ENCODE peak calls at places on chromosomes 11 and 22, in four cellular contexts. One of them, this sample, is unnamed.

GRCh38 chr11:126083829-126084607 is 21.4 kb upstream of the CDON start:
- DNase-seq in Calu3: no peak
- DNase-seq in DMS153: peak; percentile 51
- DNase-seq in cardiac muscle cell: no peak
- DNase-seq in this sample: no peak

GRCh38 chr11:105867742-105868141 is 154.3 kb downstream of the MSANTD4 start:
- DNase-seq in DMS153: no peak
- DNase-seq in Calu3: no peak
- DNase-seq in cardiac muscle cell: no peak
- DNase-seq in this sample: no peak

GRCh38 chr11:20057055-20057943 is 103.0 kb downstream of the DBX1 start:
- DNase-seq in Calu3: no peak
- DNase-seq in DMS153: no peak
- DNase-seq in cardiac muscle cell: peak; percentile 31
- DNase-seq in this sample: no peak

GRCh38 chr11:134098566-134099184 is 29.8 kb downstream of the JAM3 start:
- DNase-seq in DMS153: no peak
- DNase-seq in cardiac muscle cell: no peak
- DNase-seq in Calu3: no peak
- DNase-seq in this sample: no peak

GRCh38 chr11:115065314-115065713 is 387.0 kb downstream of the NXPE2 start:
- DNase-seq in Calu3: no peak
- DNase-seq in cardiac muscle cell: no peak
- DNase-seq in DMS153: no peak
- DNase-seq in this sample: no peak

GRCh38 chr22:36914383-36914752 is 940 bp downstream of the CSF2RB start:
- DNase-seq in cardiac muscle cell: no peak
- DNase-seq in Calu3: no peak
- DNase-seq in DMS153: no peak
- DNase-seq in this sample: no peak

GRCh38 chr22:44430716-44431115 is 67.3 kb downstream of the RTL6 start:
- DNase-seq in cardiac muscle cell: no peak
- DNase-seq in Calu3: no peak
- DNase-seq in DMS153: no peak
- DNase-seq in this sample: no peak

GRCh38 chr11:15942936-15943335 is 413.4 kb downstream of the SOX6 start:
- DNase-seq in Calu3: no peak
- DNase-seq in DMS153: no peak
- DNase-seq in cardiac muscle cell: no peak
- DNase-seq in this sample: no peak

GRCh38 chr11:30258679-30259078 is 27.9 kb downstream of the FSHB start:
- DNase-seq in Calu3: no peak
- DNase-seq in cardiac muscle cell: no peak
- DNase-seq in DMS153: no peak
- DNase-seq in this sample: no peak

GRCh38 chr11:110082899-110083298 is 10.3 kb upstream of the ZC3H12C start:
- DNase-seq in Calu3: no peak
- DNase-seq in cardiac muscle cell: no peak
- DNase-seq in DMS153: no peak
- DNase-seq in this sample: no peak

GRCh38 chr11:128467610-128468041 is 119.7 kb downstream of the ETS1 start:
- DNase-seq in DMS153: no peak
- DNase-seq in Calu3: peak; percentile 57
- DNase-seq in cardiac muscle cell: peak; percentile 78
- DNase-seq in this sample: no peak

GRCh38 chr11:76217653-76218160 is 11.4 kb upstream of the WNT11 start:
- DNase-seq in DMS153: peak; percentile 80
- DNase-seq in Calu3: no peak
- DNase-seq in cardiac muscle cell: no peak
- DNase-seq in this sample: no peak

GRCh38 chr11:113507341-113507740 is 32.1 kb upstream of the DRD2 start:
- DNase-seq in DMS153: no peak
- DNase-seq in cardiac muscle cell: no peak
- DNase-seq in Calu3: no peak
- DNase-seq in this sample: no peak

GRCh38 chr11:68940651-68941323 is 37.1 kb downstream of the IGHMBP2 start:
- DNase-seq in cardiac muscle cell: no peak
- DNase-seq in Calu3: no peak
- DNase-seq in DMS153: no peak
- DNase-seq in this sample: no peak

GRCh38 chr22:35070451-35071093 is 4.6 kb downstream of the ISX start:
- DNase-seq in cardiac muscle cell: no peak
- DNase-seq in Calu3: no peak
- DNase-seq in DMS153: no peak
- DNase-seq in this sample: no peak

GRCh38 chr11:27487706-27488105 is 15.1 kb upstream of the LGR4 start:
- DNase-seq in cardiac muscle cell: peak; percentile 8
- DNase-seq in Calu3: no peak
- DNase-seq in DMS153: no peak
- DNase-seq in this sample: no peak

GRCh38 chr11:101866619-101867491 is 48.0 kb upstream of the CEP126 start:
- DNase-seq in cardiac muscle cell: no peak
- DNase-seq in Calu3: peak; percentile 10
- DNase-seq in DMS153: no peak
- DNase-seq in this sample: peak; percentile 18

GRCh38 chr11:118287006-118287405 is 17.5 kb upstream of the CD3E start:
- DNase-seq in cardiac muscle cell: peak; percentile 18
- DNase-seq in DMS153: no peak
- DNase-seq in Calu3: no peak
- DNase-seq in this sample: no peak

GRCh38 chr11:116432301-116432700 is 340.5 kb downstream of the BUD13 start:
- DNase-seq in cardiac muscle cell: no peak
- DNase-seq in Calu3: no peak
- DNase-seq in DMS153: no peak
- DNase-seq in this sample: no peak

GRCh38 chr11:77515483-77515882 is 41.6 kb upstream of the PAK1 start:
- DNase-seq in cardiac muscle cell: no peak
- DNase-seq in DMS153: peak; percentile 69
- DNase-seq in Calu3: peak; percentile 49
- DNase-seq in this sample: peak; percentile 21

GRCh38 chr11:10026514-10026913 is 267.5 kb downstream of the SBF2 start:
- DNase-seq in Calu3: no peak
- DNase-seq in cardiac muscle cell: peak; percentile 81
- DNase-seq in DMS153: no peak
- DNase-seq in this sample: no peak

GRCh38 chr22:44567846-44568493 is 69.9 kb upstream of the RTL6 start:
- DNase-seq in cardiac muscle cell: peak; percentile 65
- DNase-seq in Calu3: peak; percentile 56
- DNase-seq in DMS153: peak; percentile 24
- DNase-seq in this sample: no peak

GRCh38 chr11:112579282-112579681 is 318.6 kb upstream of the PLET1 start:
- DNase-seq in cardiac muscle cell: no peak
- DNase-seq in Calu3: no peak
- DNase-seq in DMS153: no peak
- DNase-seq in this sample: no peak

GRCh38 chr11:22795914-22796313 is 33.7 kb downstream of the SVIP start:
- DNase-seq in cardiac muscle cell: no peak
- DNase-seq in DMS153: no peak
- DNase-seq in Calu3: no peak
- DNase-seq in this sample: no peak

GRCh38 chr11:17599460-17599925 is 52.4 kb downstream of the OTOG start:
- DNase-seq in cardiac muscle cell: no peak
- DNase-seq in Calu3: no peak
- DNase-seq in DMS153: no peak
- DNase-seq in this sample: no peak

GRCh38 chr11:86955111-86955673 is at the start of gene FZD4:
- DNase-seq in Calu3: peak; percentile 89
- DNase-seq in cardiac muscle cell: peak; percentile 95
- DNase-seq in DMS153: peak; percentile 77
- DNase-seq in this sample: peak; percentile 73

GRCh38 chr11:95898782-95899181 is 25.1 kb downstream of the MTMR2 start:
- DNase-seq in cardiac muscle cell: no peak
- DNase-seq in DMS153: no peak
- DNase-seq in Calu3: no peak
- DNase-seq in this sample: no peak

GRCh38 chr22:27046126-27046525 is 388.7 kb downstream of the MIAT start:
- DNase-seq in DMS153: no peak
- DNase-seq in cardiac muscle cell: no peak
- DNase-seq in Calu3: no peak
- DNase-seq in this sample: no peak

GRCh38 chr11:61482513-61482912 is 26.0 kb upstream of the LRRC10B start:
- DNase-seq in cardiac muscle cell: no peak
- DNase-seq in Calu3: peak; percentile 57
- DNase-seq in DMS153: no peak
- DNase-seq in this sample: peak; percentile 95

GRCh38 chr22:24331468-24332440 is 61.1 kb downstream of the SPECC1L start:
- DNase-seq in DMS153: no peak
- DNase-seq in Calu3: no peak
- DNase-seq in cardiac muscle cell: no peak
- DNase-seq in this sample: no peak

GRCh38 chr22:35380537-35381423 is at the start of gene HMOX1:
- DNase-seq in cardiac muscle cell: peak; percentile 95
- DNase-seq in DMS153: peak; percentile 61
- DNase-seq in Calu3: peak; percentile 80
- DNase-seq in this sample: peak; percentile 91

This sample was measured in HuH-7.